ENCODE peak calls at places on chromosomes 11 and 22, in eight cellular contexts. K is A549; O is T1000; U is GM12892; A is midbrain; J is endothelial cell; Q is effector CD4-positive, alpha-beta T cell; N is RPMI7951. S is an unnamed sample.

GRCh38 chr11:45259607-45260006 is 26.5 kb downstream of the SYT13 start:
- DNase-seq in A (no peak), J (no peak), N (peak; percentile 78), U (no peak), Q (no peak), K (peak; percentile 31), O (no peak), S (no peak)

GRCh38 chr22:46866591-46866990 is 104.1 kb downstream of the TBC1D22A start:
- DNase-seq in A (no peak), K (no peak), O (peak; percentile 17), Q (no peak), N (peak; percentile 39), U (no peak), J (no peak), S (no peak)

GRCh38 chr11:80109652-80110051 is 668.8 kb upstream of the TENM4 start:
- DNase-seq in K (no peak), A (no peak), J (no peak), N (no peak), U (no peak), O (no peak), Q (no peak), S (no peak)

GRCh38 chr22:23553922-23554870 is 25.9 kb downstream of the IGLL1 start:
- DNase-seq in A (no peak), O (no peak), N (no peak), K (no peak), Q (no peak), J (no peak), U (no peak), S (no peak)

GRCh38 chr11:118749429-118749828 is 41.5 kb downstream of the DDX6 start:
- DNase-seq in K (no peak), A (no peak), U (no peak), N (no peak), Q (no peak), J (no peak), O (no peak), S (peak; percentile 51)

GRCh38 chr11:117287668-117288067 is 3.5 kb upstream of the BACE1-AS start:
- DNase-seq in J (no peak), U (no peak), N (no peak), Q (no peak), K (no peak), O (no peak), A (no peak), S (no peak)

GRCh38 chr11:110772863-110773262 is 60.6 kb upstream of the ARHGAP20 start:
- DNase-seq in Q (no peak), J (no peak), K (no peak), U (no peak), N (no peak), A (no peak), O (no peak), S (no peak)

GRCh38 chr22:40451230-40451629 is 80.8 kb downstream of the SGSM3 start:
- DNase-seq in N (no peak), J (no peak), K (no peak), U (no peak), Q (no peak), A (no peak), O (no peak), S (no peak)

GRCh38 chr11:504053-504993 is 2.7 kb downstream of the RNH1 start:
- DNase-seq in J (no peak), N (no peak), U (peak; percentile 66), A (no peak), O (no peak), Q (no peak), K (no peak), S (no peak)

GRCh38 chr11:84894666-84895065 is 732.5 kb downstream of the DLG2 start:
- DNase-seq in J (no peak), N (no peak), K (no peak), A (no peak), Q (no peak), U (no peak), O (no peak), S (no peak)